ENCODE peak calls at places on chromosomes 2 and 18, in nine cellular contexts. X is H1, B is dorsolateral prefrontal cortex, O is thoracic aorta, M is AG10803, E is endodermal cell, R is epithelial cell of esophagus, P is adrenal gland, S is A549. Q is an unnamed sample.
A peak's percentile ranks its signal among the peaks of the same experiment; 100 is the strongest.

GRCh38 chr18:27546991-27547390 is 361.9 kb upstream of the CHST9 start:
- DNase-seq in X (no peak), B (no peak), O (no peak), M (no peak), E (no peak), R (peak; percentile 78), P (no peak), S (no peak), Q (no peak)

GRCh38 chr2:220365023-220365422 is 737.6 kb downstream of the SLC4A3 start:
- DNase-seq in X (no peak), B (no peak), O (no peak), M (peak; percentile 82), E (no peak), R (peak; percentile 97), P (no peak), S (no peak), Q (no peak)

GRCh38 chr2:102025016-102025491 is 33.3 kb downstream of the IL1R2 start:
- DNase-seq in X (no peak), B (no peak), O (no peak), M (peak; percentile 94), E (no peak), R (peak; percentile 65), P (no peak), S (no peak), Q (no peak)

GRCh38 chr2:170848587-170848986 is 31.9 kb downstream of the GAD1 start:
- DNase-seq in X (no peak), B (no peak), O (no peak), M (peak; percentile 97), E (peak; percentile 34), R (peak; percentile 24), P (no peak), S (no peak), Q (peak; percentile 38)

GRCh38 chr18:32381761-32382160 is 88.9 kb downstream of the GAREM1 start:
- DNase-seq in X (no peak), B (no peak), O (no peak), M (no peak), E (no peak), R (peak; percentile 73), P (no peak), S (no peak), Q (no peak)

GRCh38 chr18:47997338-47997780 is 66.9 kb upstream of the SMAD2 start:
- DNase-seq in X (peak; percentile 70), B (no peak), O (no peak), M (no peak), E (peak; percentile 94), R (no peak), P (no peak), S (no peak), Q (no peak)

GRCh38 chr2:70118798-70119454 is 31.6 kb downstream of the PCBP1 start:
- DNase-seq in X (no peak), B (peak; percentile 75), O (no peak), M (no peak), E (peak; percentile 82), R (no peak), P (no peak), S (no peak), Q (no peak)

GRCh38 chr18:6444484-6445228 is 29.9 kb upstream of the L3MBTL4 start:
- DNase-seq in X (no peak), B (no peak), O (no peak), M (no peak), E (no peak), R (no peak), P (no peak), S (no peak), Q (no peak)

DNA sequence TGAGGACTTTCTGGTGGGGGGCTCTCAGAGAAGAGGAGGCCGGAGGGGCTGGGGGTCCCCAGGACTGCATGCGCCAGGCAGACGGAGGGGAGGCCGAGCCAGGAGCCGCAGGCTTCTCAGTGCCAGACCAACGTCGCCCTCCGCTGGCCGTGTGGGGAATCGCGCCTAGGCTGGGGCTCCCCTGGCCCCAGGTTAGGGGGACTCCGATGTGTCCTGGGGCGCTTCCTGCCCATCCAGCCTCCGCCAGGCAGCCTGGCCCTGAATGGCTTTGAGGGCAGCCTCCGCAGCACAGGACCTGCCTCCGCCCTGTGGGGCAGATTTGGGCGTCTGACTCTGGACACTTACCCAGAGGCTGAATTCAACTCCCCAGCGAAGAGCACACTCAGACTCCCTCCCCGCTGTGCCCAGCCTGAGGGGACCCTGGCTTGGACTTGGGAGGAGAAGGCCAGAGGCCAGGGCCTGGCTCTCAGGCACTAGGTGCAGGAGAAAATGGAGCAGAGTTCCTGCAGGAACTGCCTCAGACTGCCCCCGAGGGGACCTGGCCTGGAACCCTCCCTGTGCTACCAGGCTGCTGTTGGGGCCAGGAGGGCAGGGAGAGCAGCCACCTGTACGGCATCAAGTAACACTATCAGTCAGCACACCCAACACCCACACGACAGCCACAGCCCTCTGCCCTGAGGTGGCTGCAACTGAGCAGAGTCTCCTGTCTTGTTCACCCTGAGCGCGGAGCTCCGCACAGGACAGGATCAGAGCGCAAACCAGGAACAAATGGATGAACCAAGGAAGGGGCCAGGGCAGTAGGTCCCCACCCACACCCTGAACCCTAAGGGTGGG is 621 bp upstream of the TEKT4 start:
- DNase-seq in X (no peak), B (no peak), O (no peak), M (no peak), E (peak; percentile 59), R (no peak), P (no peak), S (no peak), Q (no peak)
- TF ChIP-seq CTCF in X (no peak), B (peak; percentile 37), O (no peak), M (peak; percentile 37), E (peak; percentile 81), R (peak; percentile 9), P (no peak), S (peak; percentile 48), Q (peak; percentile 63)

GRCh38 chr2:178296394-178297090 is 102.2 kb downstream of the OSBPL6 start:
- DNase-seq in X (no peak), B (no peak), O (no peak), M (peak; percentile 5), E (no peak), R (no peak), P (no peak), S (no peak), Q (no peak)

GRCh38 chr2:178295115-178295514 is 100.8 kb downstream of the OSBPL6 start:
- DNase-seq in X (no peak), B (no peak), O (no peak), M (no peak), E (no peak), R (no peak), P (no peak), S (no peak), Q (no peak)

GRCh38 chr2:178298785-178299212 is 104.5 kb downstream of the OSBPL6 start:
- DNase-seq in X (no peak), B (no peak), O (no peak), M (peak; percentile 54), E (no peak), R (peak; percentile 85), P (no peak), S (no peak), Q (no peak)

GRCh38 chr2:178295911-178296310 is 101.6 kb downstream of the OSBPL6 start:
- DNase-seq in X (no peak), B (no peak), O (no peak), M (no peak), E (no peak), R (no peak), P (no peak), S (no peak), Q (no peak)

DNA sequence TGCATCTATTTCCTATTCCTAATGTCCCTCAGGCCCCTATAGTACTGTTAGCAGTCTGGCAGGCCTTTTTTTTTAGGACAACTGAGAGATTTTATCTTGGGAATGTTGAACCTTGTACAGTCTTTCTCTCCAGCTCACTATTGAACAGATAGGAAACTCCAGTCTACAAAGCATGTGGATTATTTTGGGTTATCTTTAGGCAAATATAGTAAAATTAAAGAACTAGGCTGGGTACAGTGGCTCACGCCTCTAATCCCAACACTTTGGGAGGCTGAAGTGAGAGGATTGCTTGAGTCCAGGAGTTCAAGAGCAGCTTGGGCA is 102.7 kb downstream of the OSBPL6 start:
- DNase-seq in X (no peak), B (no peak), O (no peak), M (no peak), E (no peak), R (no peak), P (no peak), S (no peak), Q (no peak)
- H3K4me3 ChIP-seq in X (no peak overlapping the region), B (no peak overlapping the region), O (no peak overlapping the region), M (no peak overlapping the region), E (no peak overlapping the region), R (no peak overlapping the region), P (no peak overlapping the region), S (no peak overlapping the region), Q (no peak overlapping the region)

GRCh38 chr2:37816036-37816435 is 109.1 kb upstream of the RMDN2 start:
- DNase-seq in X (no peak), B (no peak), O (no peak), M (no peak), E (no peak), R (no peak), P (no peak), S (no peak), Q (no peak)

GRCh38 chr2:37809931-37810570 is 115.0 kb upstream of the RMDN2 start:
- DNase-seq in X (no peak), B (no peak), O (no peak), M (peak; percentile 76), E (no peak), R (no peak), P (no peak), S (no peak), Q (no peak)

GRCh38 chr2:37812941-37813730 is 112.0 kb upstream of the RMDN2 start:
- DNase-seq in X (no peak), B (no peak), O (no peak), M (no peak), E (no peak), R (no peak), P (no peak), S (no peak), Q (no peak)

GRCh38 chr2:37809525-37809924 is 115.6 kb upstream of the RMDN2 start:
- DNase-seq in X (no peak), B (no peak), O (no peak), M (peak; percentile 61), E (peak; percentile 72), R (peak; percentile 59), P (no peak), S (no peak), Q (no peak)

GRCh38 chr2:37812414-37812813 is 112.7 kb upstream of the RMDN2 start:
- DNase-seq in X (no peak), B (no peak), O (no peak), M (peak; percentile 61), E (no peak), R (no peak), P (no peak), S (no peak), Q (no peak)
- TF ChIP-seq CTCF in X (no peak), B (no peak), O (no peak), M (peak; percentile 59), E (no peak), R (peak; percentile 17), P (no peak), S (no peak), Q (no peak)

DNA sequence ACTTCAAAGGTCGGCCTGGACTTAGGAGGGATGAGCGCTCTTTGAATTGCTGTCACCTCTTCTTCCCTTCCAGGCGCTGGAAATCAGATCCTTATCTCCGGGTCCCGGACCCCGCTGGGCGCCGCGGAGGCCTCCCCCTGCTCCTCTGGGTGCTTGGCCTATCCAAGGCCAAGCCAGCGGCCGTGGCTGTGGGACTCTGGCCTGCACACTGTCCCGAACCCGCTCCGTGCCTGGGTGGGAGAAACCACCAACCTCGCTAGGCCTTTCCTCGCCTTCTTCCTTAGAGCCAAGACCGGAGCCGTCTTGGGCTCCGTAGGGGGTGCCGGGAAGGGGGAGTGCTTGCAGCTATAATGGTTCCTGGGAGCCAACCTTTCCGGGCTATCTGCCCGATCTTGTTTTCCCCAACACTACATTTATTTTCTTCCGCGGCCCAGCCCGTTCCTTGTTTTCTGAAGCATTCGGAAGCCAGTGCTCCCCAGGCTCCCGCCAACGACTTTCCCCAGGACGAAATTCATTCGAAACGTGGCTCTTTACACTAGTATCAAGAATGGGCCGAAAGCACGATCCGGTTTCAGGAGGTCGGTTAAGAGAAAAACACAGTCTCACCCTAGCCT is 2.4 kb downstream of the OSR1 start:
- DNase-seq in X (no peak), B (no peak), O (no peak), M (no peak), E (no peak), R (peak; percentile 5), P (no peak), S (no peak), Q (no peak)
- H3K4me3 ChIP-seq in X (no peak overlapping the region), B (peak overlapping the region; percentile 35), O (peak overlapping the region; percentile 95), M (peak overlapping the region; percentile 92), E (peak overlapping the region; percentile 39), R (peak overlapping the region; percentile 66), P (peak overlapping the region; percentile 57), S (no peak overlapping the region), Q (peak overlapping the region; percentile 62)

Q was measured in HFF-Myc.